ENCODE peak calls at places on chromosomes 13 and 19, in four cellular contexts. C is tibial nerve, N is A549, V is HepG2. J is an unnamed sample.
A peak's percentile ranks its signal among the peaks of the same experiment; 100 is the strongest.

GRCh38 chr19:47389150-47389556 is 30.2 kb downstream of the MEIS3 start:
- DNase-seq in C (no peak), N (no peak), V (peak; percentile 11), J (no peak)

GRCh38 chr13:42064259-42064658 is 15.8 kb downstream of the DGKH start:
- DNase-seq in C (no peak), N (no peak), V (no peak), J (no peak)

GRCh38 chr19:41327499-41328156 is 17.7 kb downstream of the CCDC97 start:
- DNase-seq in C (no peak), N (no peak), V (no peak), J (peak; percentile 76)

GRCh38 chr13:33277946-33278345 is 7.6 kb downstream of the STARD13 start:
- DNase-seq in C (no peak), N (no peak), V (no peak), J (no peak)

GRCh38 chr13:106373304-106373988 is 162.0 kb downstream of the EFNB2 start:
- DNase-seq in C (no peak), N (no peak), V (no peak), J (no peak)

GRCh38 chr13:77339408-77339807 is 12.5 kb upstream of the MYCBP2 start:
- DNase-seq in C (no peak), N (no peak), V (no peak), J (no peak)

GRCh38 chr13:112249644-112250610 is 126.2 kb upstream of the SPACA7 start:
- DNase-seq in C (no peak), N (no peak), V (no peak), J (no peak)

GRCh38 chr19:1943661-1944087 is 2.7 kb downstream of the CSNK1G2 start:
- DNase-seq in C (no peak), N (no peak), V (no peak), J (no peak)

GRCh38 chr13:109857803-109858202 is 71.4 kb upstream of the IRS2 start:
- DNase-seq in C (no peak), N (no peak), V (no peak), J (no peak)
- TF ChIP-seq POLR2A in C (no peak), N (no peak), V (no peak), J (no peak)

GRCh38 chr13:109647699-109648098 is 138.7 kb downstream of the IRS2 start:
- DNase-seq in C (no peak), N (no peak), V (no peak), J (no peak)

GRCh38 chr13:109644956-109645355 is 141.4 kb downstream of the IRS2 start:
- DNase-seq in C (no peak), N (no peak), V (no peak), J (no peak)

GRCh38 chr13:109647046-109647445 is 139.3 kb downstream of the IRS2 start:
- DNase-seq in C (no peak), N (no peak), V (no peak), J (no peak)

GRCh38 chr13:109645831-109646230 is 140.6 kb downstream of the IRS2 start:
- DNase-seq in C (no peak), N (no peak), V (no peak), J (no peak)

DNA sequence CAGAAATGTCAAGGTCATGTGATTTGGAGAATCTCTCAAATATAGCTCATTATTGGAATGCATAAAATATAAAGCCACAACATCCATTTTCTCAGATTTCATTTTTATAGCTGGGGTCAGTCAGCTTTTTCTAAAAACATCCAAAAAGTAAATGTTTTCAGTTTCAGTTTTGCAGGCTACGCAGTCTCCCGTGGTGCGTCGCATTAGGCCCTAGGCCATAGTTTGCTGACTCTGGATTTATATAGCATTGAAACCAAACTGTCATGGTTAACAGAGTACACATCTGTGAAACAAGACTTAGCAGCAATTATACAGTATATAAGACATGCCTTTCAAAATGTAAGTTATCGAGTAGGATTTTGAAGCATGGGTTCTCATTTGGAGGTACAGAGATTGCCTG is 140.0 kb downstream of the IRS2 start:
- DNase-seq in C (no peak), N (no peak), V (no peak), J (no peak)
- TF ChIP-seq CTCF in C (no peak), N (no peak), V (no peak), J (no peak)

GRCh38 chr19:12985049-12985776 is 10.1 kb upstream of the NFIX start:
- DNase-seq in C (peak; percentile 80), N (no peak), V (peak; percentile 75), J (peak; percentile 94)
- H3K4me1 ChIP-seq in C (peaks cover 20% of the 10 kb centered on the region), N (peaks cover 3% of the 10 kb centered on the region), V (peaks cover 60% of the 10 kb centered on the region), J (peaks cover 18% of the 10 kb centered on the region)

GRCh38 chr19:35639321-35639639 is 2.3 kb upstream of the ETV2 start:
- DNase-seq in C (no peak), N (no peak), V (no peak), J (no peak)
- TF ChIP-seq POLR2A in C (no peak), N (no peak), V (no peak), J (no peak)

GRCh38 chr13:110797230-110797877 is 83.9 kb downstream of the ING1 start:
- DNase-seq in C (no peak), N (no peak), V (no peak), J (no peak)

GRCh38 chr13:110806636-110807035 is 93.1 kb downstream of the ING1 start:
- DNase-seq in C (no peak), N (no peak), V (no peak), J (no peak)

GRCh38 chr13:110798595-110798994 is 85.1 kb downstream of the ING1 start:
- DNase-seq in C (no peak), N (no peak), V (peak; percentile 19), J (no peak)

GRCh38 chr13:110799246-110800236 is 86.0 kb downstream of the ING1 start:
- DNase-seq in C (peak; percentile 20), N (no peak), V (no peak), J (no peak)

GRCh38 chr13:110801044-110801443 is 87.5 kb downstream of the ING1 start:
- DNase-seq in C (no peak), N (no peak), V (no peak), J (no peak)
- TF ChIP-seq CTCF in C (no peak), N (no peak), V (peak; percentile 37), J (no peak)